ENCODE peak calls at places on chromosome 6, in six cellular contexts. B is ascending aorta, M is psoas muscle, N is neuronal stem cell, T is A673, H is uterus. A is an unnamed sample.

GRCh38 chr6:39602590-39603319 is 122.5 kb downstream of the KIF6 start:
- DNase-seq in B (no peak), M (no peak), N (no peak), T (no peak), H (no peak), A (no peak)

GRCh38 chr6:144566868-144567615 is 281.9 kb downstream of the UTRN start:
- DNase-seq in B (no peak), M (no peak), N (no peak), T (no peak), H (no peak), A (no peak)

GRCh38 chr6:142292191-142292924 is 9.4 kb upstream of the ADGRG6 start:
- DNase-seq in B (no peak), M (no peak), N (no peak), T (no peak), H (no peak), A (peak)

GRCh38 chr6:56827908-56828649 is 126.8 kb upstream of the BEND6 start:
- DNase-seq in B (no peak), M (no peak), N (no peak), T (no peak), H (no peak), A (no peak)

GRCh38 chr6:2351807-2352431 is 106.5 kb upstream of the GMDS start:
- DNase-seq in B (no peak), M (no peak), N (no peak), T (no peak), H (no peak), A (no peak)

GRCh38 chr6:138795809-138796469 is at the start of gene ECT2L:
- DNase-seq in B (no peak), M (peak), N (peak), T (no peak), H (peak), A (no peak)

GRCh38 chr6:64100702-64101101 is 465.1 kb downstream of the PHF3 start:
- DNase-seq in B (no peak), M (no peak), N (no peak), T (no peak), H (no peak), A (no peak)

GRCh38 chr6:142551145-142551811 is 249.5 kb downstream of the ADGRG6 start:
- DNase-seq in B (no peak), M (no peak), N (no peak), T (peak), H (no peak), A (no peak)

GRCh38 chr6:44245912-44246662 is 814 bp upstream of the HSP90AB1 start:
- DNase-seq in B (peak), M (peak), N (peak), T (peak), H (peak), A (peak)

GRCh38 chr6:115972679-115973078 is 88.0 kb downstream of the FRK start:
- DNase-seq in B (no peak), M (no peak), N (no peak), T (peak), H (no peak), A (no peak)

GRCh38 chr6:170165085-170165484 is 125.8 kb downstream of the DLL1 start:
- DNase-seq in B (no peak), M (peak), N (no peak), T (no peak), H (no peak), A (no peak)

GRCh38 chr6:56946368-56946767 is 8.5 kb upstream of the BEND6 start:
- DNase-seq in B (no peak), M (no peak), N (no peak), T (no peak), H (no peak), A (no peak)

GRCh38 chr6:150729188-150729748 is 129.6 kb downstream of the PLEKHG1 start:
- DNase-seq in B (no peak), M (no peak), N (no peak), T (no peak), H (no peak), A (no peak)

GRCh38 chr6:31690231-31691077 is 9.6 kb upstream of the LY6G5C start:
- DNase-seq in B (no peak), M (no peak), N (no peak), T (no peak), H (no peak), A (no peak)

GRCh38 chr6:42783177-42783875 is 1.5 kb downstream of the BICRAL start:
- DNase-seq in B (no peak), M (peak), N (peak), T (peak), H (peak), A (peak)

GRCh38 chr6:136579800-136580199 is 29.6 kb upstream of the MAP7 start:
- DNase-seq in B (no peak), M (no peak), N (no peak), T (no peak), H (no peak), A (no peak)

GRCh38 chr6:37502703-37503485 is 3.2 kb upstream of the CCDC167 start:
- DNase-seq in B (no peak), M (no peak), N (no peak), T (no peak), H (no peak), A (no peak)

GRCh38 chr6:148751233-148751632 is 4.4 kb downstream of the UST start:
- DNase-seq in B (no peak), M (no peak), N (no peak), T (no peak), H (no peak), A (no peak)

GRCh38 chr6:140372064-140372463 is 997.6 kb upstream of the CITED2 start:
- DNase-seq in B (no peak), M (no peak), N (no peak), T (peak), H (no peak), A (no peak)

GRCh38 chr6:66771626-66772025 is 1064.6 kb upstream of the EYS start:
- DNase-seq in B (no peak), M (no peak), N (no peak), T (peak), H (no peak), A (no peak)

GRCh38 chr6:54191460-54191859 is 80.2 kb downstream of the MLIP start:
- DNase-seq in B (no peak), M (no peak), N (no peak), T (peak), H (no peak), A (no peak)

GRCh38 chr6:15033850-15034203 is 212.0 kb upstream of the JARID2 start:
- DNase-seq in B (no peak), M (no peak), N (no peak), T (no peak), H (no peak), A (no peak)

GRCh38 chr6:34332255-34333198 is 59.9 kb downstream of the NUDT3 start:
- DNase-seq in B (no peak), M (no peak), N (no peak), T (no peak), H (no peak), A (no peak)

GRCh38 chr6:50791900-50792508 is 26.7 kb upstream of the TFAP2B start:
- DNase-seq in B (no peak), M (no peak), N (peak), T (peak), H (no peak), A (peak)

DNA sequence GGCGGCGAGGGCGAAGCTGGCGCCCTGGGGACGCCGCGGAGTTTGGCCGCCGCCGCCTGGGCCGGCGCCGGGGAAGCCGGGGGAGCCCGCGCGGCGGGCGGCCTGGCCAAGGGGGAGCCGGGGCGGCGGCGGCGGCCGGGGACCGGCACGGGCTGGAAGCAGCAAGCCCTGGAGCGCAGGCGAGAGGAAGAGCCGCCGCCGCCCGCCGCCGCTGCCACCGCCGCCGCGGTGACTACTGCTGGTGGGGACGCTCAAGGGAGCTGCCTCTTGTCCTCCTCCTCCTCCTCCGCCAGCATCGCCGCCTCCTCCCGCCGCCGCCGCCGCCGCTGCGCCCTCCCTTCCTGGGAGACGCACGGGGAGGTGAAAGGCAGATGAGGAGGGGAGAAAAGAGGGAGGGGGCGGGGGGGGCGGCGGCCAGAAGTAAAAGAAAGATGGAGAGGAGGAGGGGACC is 975 bp downstream of the PDE10A start:
- DNase-seq in B (no peak), M (peak), N (peak), T (peak), H (no peak), A (peak)
- H3K4me3 ChIP-seq in B (peak), M (peak), N (peak), T (peak), H (peak), A (peak)

GRCh38 chr6:13796781-13797180 is 17.6 kb downstream of the MCUR1 start:
- DNase-seq in B (no peak), M (no peak), N (no peak), T (no peak), H (no peak), A (no peak)

GRCh38 chr6:13794184-13794583 is 20.2 kb downstream of the MCUR1 start:
- DNase-seq in B (no peak), M (no peak), N (no peak), T (peak), H (no peak), A (peak)

GRCh38 chr6:13800615-13801014 is 13.7 kb downstream of the MCUR1 start:
- DNase-seq in B (no peak), M (no peak), N (no peak), T (no peak), H (no peak), A (no peak)

GRCh38 chr6:13795041-13795748 is 19.2 kb downstream of the MCUR1 start:
- DNase-seq in B (no peak), M (peak), N (peak), T (peak), H (peak), A (peak)
- H3K27ac ChIP-seq in B (no peak), M (peak), N (no peak), T (peak), H (peak), A (peak)

GRCh38 chr6:127266178-127266891 is at the start of gene RNF146:
- DNase-seq in B (peak), M (peak), N (peak), T (peak), H (peak), A (peak)

GRCh38 chr6:127267742-127268588 is 1.3 kb downstream of the RNF146 start:
- DNase-seq in B (no peak), M (no peak), N (no peak), T (no peak), H (no peak), A (no peak)

DNA sequence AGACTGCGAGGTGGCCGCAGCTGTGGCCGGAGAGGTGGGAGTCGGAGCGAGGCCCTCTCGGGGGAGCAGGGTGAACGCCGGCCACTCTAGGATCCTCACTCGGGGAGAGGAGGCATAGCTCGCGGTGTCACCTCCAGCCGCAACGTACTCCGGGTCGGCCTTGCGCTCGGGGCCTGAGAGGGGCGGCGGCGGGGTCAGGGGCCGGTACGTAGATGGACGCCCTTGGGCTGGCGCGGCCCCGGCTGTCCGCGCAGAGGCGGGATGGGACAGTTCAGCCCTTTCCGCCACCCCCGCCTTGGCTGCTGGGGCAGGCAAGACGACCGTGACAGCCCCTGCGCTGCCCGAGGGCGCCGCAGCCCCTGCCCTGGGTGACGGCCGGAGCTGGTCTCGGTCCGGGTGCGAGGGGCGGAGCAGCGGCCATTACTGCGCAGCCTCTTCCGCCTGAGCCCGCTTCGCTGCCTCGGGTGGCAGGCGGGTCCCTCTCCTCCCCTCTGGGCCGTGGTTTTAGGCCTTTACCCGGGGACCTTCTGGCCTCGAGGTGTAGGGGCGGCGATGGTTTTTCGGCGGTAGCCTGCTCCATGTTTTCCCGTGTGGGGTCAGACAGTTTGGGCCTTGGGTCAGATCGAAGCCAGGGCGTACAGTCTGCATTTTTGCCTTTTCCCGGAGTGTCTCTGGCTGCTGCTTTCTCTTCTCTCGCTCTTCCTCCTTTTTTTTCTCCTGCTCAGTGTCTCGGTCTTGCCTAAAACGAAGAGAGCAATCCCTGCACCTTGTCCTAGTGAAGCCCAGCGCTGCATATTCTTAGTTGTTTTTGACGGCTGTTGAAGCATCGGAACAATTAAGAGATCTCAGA is 453 bp downstream of the RNF146 start:
- DNase-seq in B (peak), M (peak), N (peak), T (peak), H (peak), A (peak)
- H3K4me3 ChIP-seq in B (peak), M (peak), N (peak), T (peak), H (peak), A (peak)

GRCh38 chr6:21665436-21666199 is 72.1 kb downstream of the SOX4 start:
- DNase-seq in B (no peak), M (no peak), N (peak), T (no peak), H (peak), A (no peak)
- H3K27ac ChIP-seq in B (peak), M (no peak), N (peak), T (no peak), H (peak), A (no peak)